ENCODE peak calls at places on chromosomes 6 and 20, in eight cellular contexts. P is T-helper 1 cell; A is astrocyte of the hippocampus; S is posterior cingulate gyrus; L is ecto neural progenitor cell; U is stimulated activated CD4-positive, alpha-beta T cell treated with anti-CD3 and anti-CD28 coated beads, Interleukin-15, amount 100 ng/mL, for 24 hours; R is ureter; F is upper lobe of left lung. G is an unnamed sample.

GRCh38 chr20:32168184-32168910 is 39.2 kb downstream of the PLAGL2 start:
- DNase-seq in P (no peak), A (peak; percentile 43), S (no peak), L (peak; percentile 57), U (no peak), R (no peak), F (no peak), G (no peak)

GRCh38 chr6:25006565-25007001 is 70.8 kb upstream of the RIPOR2 start:
- DNase-seq in P (no peak), A (peak; percentile 68), S (no peak), L (no peak), U (peak; percentile 45), R (peak; percentile 65), F (peak; percentile 94), G (no peak)

GRCh38 chr6:3281669-3282460 is 23.1 kb downstream of the PSMG4 start:
- DNase-seq in P (no peak), A (peak; percentile 92), S (peak; percentile 8), L (no peak), U (no peak), R (no peak), F (peak; percentile 18), G (no peak)

GRCh38 chr6:124433369-124434064 is 528.7 kb upstream of the RNF217 start:
- DNase-seq in P (no peak), A (peak; percentile 33), S (no peak), L (no peak), U (no peak), R (no peak), F (no peak), G (no peak)

GRCh38 chr6:10558575-10558974 is 37.4 kb downstream of the GCNT2 start:
- DNase-seq in P (no peak), A (no peak), S (peak; percentile 50), L (no peak), U (no peak), R (no peak), F (no peak), G (no peak)

GRCh38 chr6:3522561-3523287 is 65.9 kb upstream of the SLC22A23 start:
- DNase-seq in P (no peak), A (peak; percentile 51), S (no peak), L (no peak), U (no peak), R (no peak), F (no peak), G (no peak)

GRCh38 chr6:48736486-48737206 is 625.6 kb upstream of the PTCHD4 start:
- DNase-seq in P (no peak), A (peak; percentile 42), S (no peak), L (no peak), U (no peak), R (no peak), F (no peak), G (no peak)

GRCh38 chr6:107390056-107390455 is 69.3 kb downstream of the PDSS2 start:
- DNase-seq in P (no peak), A (no peak), S (no peak), L (no peak), U (no peak), R (no peak), F (no peak), G (no peak)

GRCh38 chr20:46648903-46649649 is 2.2 kb downstream of the SLC13A3 start:
- DNase-seq in P (no peak), A (no peak), S (no peak), L (no peak), U (no peak), R (no peak), F (no peak), G (no peak)

GRCh38 chr20:38298768-38299288 is 5.1 kb upstream of the BPI start:
- DNase-seq in P (no peak), A (peak; percentile 37), S (peak; percentile 29), L (no peak), U (no peak), R (peak; percentile 84), F (peak; percentile 87), G (no peak)

GRCh38 chr6:143136647-143137046 is 76.0 kb downstream of the AIG1 start:
- DNase-seq in P (no peak), A (no peak), S (no peak), L (no peak), U (no peak), R (no peak), F (no peak), G (no peak)

G was measured in effector CD4-positive, alpha-beta T cell.